ENCODE peak calls at places on chromosomes 11 and 22, in five cellular contexts. J is mesendoderm, T is IMR-90, Z is H9, Y is neuronal stem cell. X is an unnamed sample.

GRCh38 chr11:65559951-65560537 is 1.9 kb upstream of the LTBP3 start:
- DNase-seq in J (peak; percentile 82), T (peak; percentile 53), Z (peak; percentile 63), Y (no peak), X (peak; percentile 68)

GRCh38 chr11:14132312-14132711 is 169.8 kb downstream of the SPON1 start:
- DNase-seq in J (no peak), T (peak; percentile 5), Z (no peak), Y (no peak), X (no peak)

GRCh38 chr22:18070556-18071306 is 7.1 kb upstream of the PEX26 start:
- DNase-seq in J (no peak), T (no peak), Z (no peak), Y (no peak), X (no peak)

GRCh38 chr22:41994506-41994905 is 4.1 kb upstream of the WBP2NL start:
- DNase-seq in J (peak; percentile 14), T (no peak), Z (no peak), Y (no peak), X (no peak)

GRCh38 chr22:49009359-49010063 is 818.2 kb downstream of the BRD1 start:
- DNase-seq in J (no peak), T (no peak), Z (peak; percentile 12), Y (no peak), X (no peak)

GRCh38 chr11:79758325-79758724 is 317.5 kb upstream of the TENM4 start:
- DNase-seq in J (no peak), T (no peak), Z (no peak), Y (no peak), X (no peak)

GRCh38 chr22:35089139-35089538 is 23.2 kb downstream of the ISX start:
- DNase-seq in J (no peak), T (no peak), Z (no peak), Y (no peak), X (no peak)

GRCh38 chr11:110355011-110355744 is 58.8 kb upstream of the RDX start:
- DNase-seq in J (peak; percentile 59), T (no peak), Z (peak; percentile 34), Y (no peak), X (no peak)

GRCh38 chr11:117199061-117199915 is at the start of gene TAGLN:
- DNase-seq in J (peak; percentile 99), T (peak; percentile 94), Z (peak; percentile 89), Y (peak; percentile 64), X (peak; percentile 85)

GRCh38 chr22:28917747-28918543 is 34.6 kb downstream of the ZNRF3 start:
- DNase-seq in J (peak; percentile 86), T (peak; percentile 31), Z (no peak), Y (peak; percentile 65), X (peak; percentile 66)

GRCh38 chr22:40714514-40714966 is 35.3 kb downstream of the MCHR1 start:
- DNase-seq in J (peak; percentile 73), T (peak; percentile 68), Z (peak; percentile 75), Y (peak; percentile 91), X (peak; percentile 63)

GRCh38 chr11:26842458-26842841 is 120.6 kb upstream of the SLC5A12 start:
- DNase-seq in J (no peak), T (peak; percentile 8), Z (no peak), Y (no peak), X (no peak)

GRCh38 chr11:125967515-125967914 is 21.7 kb downstream of the VSIG10L2 start:
- DNase-seq in J (no peak), T (no peak), Z (no peak), Y (no peak), X (no peak)

GRCh38 chr11:109970516-109971183 is 122.5 kb upstream of the ZC3H12C start:
- DNase-seq in J (no peak), T (no peak), Z (no peak), Y (no peak), X (no peak)

GRCh38 chr11:38460901-38461300 is 1862.9 kb upstream of the RAG2 start:
- DNase-seq in J (no peak), T (peak; percentile 41), Z (no peak), Y (no peak), X (peak; percentile 44)

GRCh38 chr11:70675697-70676374 is 277.5 kb downstream of the CTTN start:
- DNase-seq in J (no peak), T (no peak), Z (no peak), Y (no peak), X (peak; percentile 20)

GRCh38 chr11:67401495-67402191 is at the start of gene PPP1CA:
- DNase-seq in J (peak; percentile 91), T (peak; percentile 79), Z (peak; percentile 91), Y (peak; percentile 90), X (peak; percentile 86)

GRCh38 chr11:124535552-124536232 is 7.8 kb downstream of the OR8B12 start:
- DNase-seq in J (peak; percentile 62), T (peak; percentile 6), Z (no peak), Y (no peak), X (peak; percentile 3)

GRCh38 chr11:2880646-2881045 is 4.9 kb downstream of the CDKN1C start:
- DNase-seq in J (no peak), T (no peak), Z (no peak), Y (no peak), X (no peak)

GRCh38 chr11:30889116-30889765 is 303.1 kb upstream of the MPPED2 start:
- DNase-seq in J (peak; percentile 2), T (peak; percentile 45), Z (no peak), Y (no peak), X (peak; percentile 28)

GRCh38 chr11:105937738-105938137 is 84.3 kb downstream of the MSANTD4 start:
- DNase-seq in J (peak; percentile 11), T (peak; percentile 46), Z (no peak), Y (no peak), X (peak; percentile 82)

GRCh38 chr22:21866821-21867527 is 471 bp downstream of the MAPK1 start:
- DNase-seq in J (peak; percentile 31), T (no peak), Z (no peak), Y (peak; percentile 15), X (no peak)

GRCh38 chr11:13567551-13567950 is 71.8 kb upstream of the PTH start:
- DNase-seq in J (no peak), T (no peak), Z (no peak), Y (no peak), X (no peak)

GRCh38 chr11:1493650-1494244 is 7.2 kb upstream of the MOB2 start:
- DNase-seq in J (no peak), T (no peak), Z (no peak), Y (no peak), X (no peak)

GRCh38 chr11:64762916-64763803 is 3.4 kb upstream of the PYGM start:
- DNase-seq in J (peak; percentile 69), T (peak; percentile 79), Z (peak; percentile 77), Y (no peak), X (peak; percentile 49)

GRCh38 chr22:48899523-48900326 is 927.9 kb downstream of the BRD1 start:
- DNase-seq in J (no peak), T (no peak), Z (peak; percentile 13), Y (no peak), X (no peak)

GRCh38 chr22:39545310-39546063 is 12.9 kb upstream of the RPS19BP1 start:
- DNase-seq in J (peak; percentile 77), T (no peak), Z (peak; percentile 83), Y (peak; percentile 73), X (peak; percentile 54)

GRCh38 chr22:31290494-31291402 is 1.5 kb downstream of the PIK3IP1 start:
- DNase-seq in J (peak; percentile 95), T (peak; percentile 90), Z (peak; percentile 95), Y (peak; percentile 84), X (peak; percentile 94)
- H3K18ac ChIP-seq in J (peak overlapping the region; percentile 39), T (peak overlapping the region; percentile 38), Z (peak overlapping the region; percentile 65), Y (peak overlapping the region; percentile 88), X (peak overlapping the region; percentile 87)

GRCh38 chr11:72370201-72370600 is 64.1 kb downstream of the CLPB start:
- DNase-seq in J (no peak), T (no peak), Z (no peak), Y (no peak), X (no peak)
- H3K9ac ChIP-seq in J (no peak overlapping the region), T (no peak overlapping the region), Z (no peak overlapping the region), Y (no peak overlapping the region), X (no peak overlapping the region)

DNA sequence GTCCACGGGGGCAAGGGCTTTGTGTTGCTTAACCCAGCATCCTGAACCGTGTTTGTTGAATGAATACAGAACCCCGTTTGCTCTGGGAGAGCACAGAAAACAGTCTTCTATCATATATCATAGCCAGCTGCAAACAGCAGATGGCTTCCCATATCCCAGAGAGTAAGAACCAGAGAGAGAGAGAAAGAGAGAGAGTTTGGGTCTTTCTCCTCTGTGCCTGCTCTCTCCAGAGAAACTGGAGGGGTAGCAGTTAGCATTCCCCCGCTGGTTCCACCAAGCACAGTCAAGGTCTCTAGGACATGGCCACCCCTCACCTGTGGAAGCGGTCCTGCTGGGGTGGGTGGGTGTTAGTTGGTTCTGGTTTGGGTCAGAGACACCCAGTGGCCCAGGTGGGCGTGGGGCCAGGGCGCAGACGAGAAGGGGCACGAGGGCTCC is 487 bp upstream of the TIMP3 start:
- DNase-seq in J (no peak), T (no peak), Z (peak; percentile 38), Y (no peak), X (peak; percentile 44)
- H3K18ac ChIP-seq in J (no peak overlapping the region), T (peak overlapping the region; percentile 66), Z (peak overlapping the region; percentile 80), Y (peak overlapping the region; percentile 86), X (peak overlapping the region; percentile 46)

GRCh38 chr22:46295277-46295971 is 1.2 kb upstream of the GTSE1 start:
- DNase-seq in J (no peak), T (no peak), Z (no peak), Y (no peak), X (no peak)
- H3K9ac ChIP-seq in J (peak overlapping the region; percentile 62), T (peak overlapping the region; percentile 62), Z (no peak overlapping the region), Y (peak overlapping the region; percentile 15), X (peak overlapping the region; percentile 95)

DNA sequence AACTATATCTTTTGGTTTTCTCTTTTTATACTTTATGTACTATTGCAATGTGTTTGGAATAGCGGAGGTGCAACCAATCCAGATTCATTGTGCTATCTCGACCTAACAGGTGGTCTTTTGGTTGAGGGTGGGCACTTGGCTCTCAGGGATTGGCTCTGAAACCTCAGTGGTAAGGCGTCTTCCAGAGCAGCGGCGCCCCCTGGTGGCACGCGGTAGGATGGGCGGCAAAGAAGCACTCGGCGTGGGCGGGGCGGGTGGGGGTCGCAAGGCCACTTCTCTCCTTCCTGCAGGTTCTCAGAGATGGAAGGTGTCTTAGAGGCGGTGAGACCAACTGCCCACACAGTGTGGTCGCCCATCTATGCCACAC is 19.2 kb upstream of the PLET1 start:
- DNase-seq in J (peak; percentile 72), T (peak; percentile 43), Z (peak; percentile 82), Y (peak; percentile 54), X (peak; percentile 58)
- H3K18ac ChIP-seq in J (no peak overlapping the region), T (no peak overlapping the region), Z (no peak overlapping the region), Y (peak overlapping the region; percentile 24), X (no peak overlapping the region)

GRCh38 chr11:69400769-69401590 is 80.5 kb upstream of the LINC01488 start:
- DNase-seq in J (no peak), T (no peak), Z (no peak), Y (no peak), X (no peak)
- H3K9ac ChIP-seq in J (no peak overlapping the region), T (no peak overlapping the region), Z (no peak overlapping the region), Y (no peak overlapping the region), X (no peak overlapping the region)

GRCh38 chr22:44814266-44815098 is 62.1 kb downstream of the ARHGAP8 start:
- DNase-seq in J (no peak), T (no peak), Z (no peak), Y (no peak), X (no peak)
- H3K18ac ChIP-seq in J (no peak overlapping the region), T (no peak overlapping the region), Z (no peak overlapping the region), Y (peak overlapping the region; percentile 44), X (no peak overlapping the region)

X was measured in mesenchymal stem cell.